ENCODE peak calls at places on chromosomes 4 and X, in nine cellular contexts. Y is Panc1, S is A549, Q is HCT116, A is HL-60, R is HepG2, J is GM12878, P is GM23338, B is K562. H is an unnamed sample.

GRCh38 chrX:9597361-9598035 is 132.6 kb downstream of the TBL1X start:
- DNase-seq in S (no peak), J (no peak), B (no peak), A (no peak), Y (no peak), Q (no peak), P (no peak), R (no peak), H (no peak)

GRCh38 chrX:54786972-54787371 is 11.1 kb downstream of the ITIH6 start:
- DNase-seq in P (peak), J (no peak), B (no peak), Y (no peak), S (peak), Q (no peak), R (no peak), A (no peak), H (no peak)

GRCh38 chr4:27184508-27185155 is 324.0 kb downstream of the STIM2 start:
- DNase-seq in P (no peak), A (no peak), Q (no peak), J (no peak), B (no peak), S (no peak), Y (no peak), R (no peak), H (no peak)

GRCh38 chrX:319579-320125 is 1.1 kb upstream of the GTPBP6 start:
- DNase-seq in J (no peak), S (no peak), B (no peak), Y (no peak), A (no peak), P (no peak), R (no peak), Q (no peak), H (no peak)

GRCh38 chr4:80173387-80173786 is 23.9 kb upstream of the PRDM8 start:
- DNase-seq in B (no peak), Y (no peak), J (no peak), R (no peak), P (no peak), A (no peak), S (no peak), Q (no peak), H (no peak)

GRCh38 chr4:157013656-157014055 is 42.1 kb upstream of the PDGFC start:
- DNase-seq in A (no peak), J (no peak), P (no peak), Q (no peak), S (no peak), R (no peak), Y (no peak), B (no peak), H (no peak)

GRCh38 chrX:49880668-49881067 is 1.4 kb downstream of the USP27X start:
- DNase-seq in P (no peak), B (no peak), Y (no peak), S (no peak), Q (no peak), R (no peak), J (no peak), A (no peak), H (no peak)

GRCh38 chr4:143700420-143701352 is at the start of gene FREM3:
- DNase-seq in Q (no peak), P (peak), R (no peak), S (no peak), J (no peak), B (no peak), A (no peak), Y (no peak), H (peak)

GRCh38 chr4:6029254-6029653 is 11.0 kb upstream of the C4orf50 start:
- DNase-seq in A (no peak), Q (no peak), Y (no peak), J (no peak), P (peak), R (no peak), S (no peak), B (no peak), H (no peak)

GRCh38 chr4:162117051-162117450 is 46.7 kb downstream of the FSTL5 start:
- DNase-seq in A (no peak), B (no peak), R (no peak), Y (no peak), S (no peak), J (no peak), P (no peak), Q (no peak), H (no peak)

GRCh38 chrX:113929004-113929403 is 654.9 kb upstream of the HTR2C start:
- DNase-seq in Q (peak), J (no peak), B (peak), A (peak), Y (peak), R (peak), S (peak), P (peak), H (peak)

GRCh38 chr4:79065262-79065661 is 126.0 kb upstream of the PAQR3 start:
- DNase-seq in B (no peak), A (no peak), Y (no peak), R (no peak), S (no peak), P (no peak), J (no peak), Q (no peak), H (no peak)

GRCh38 chr4:158906073-158906472 is 137.2 kb downstream of the FNIP2 start:
- DNase-seq in Q (no peak), J (peak), Y (no peak), A (peak), S (no peak), B (no peak), R (no peak), P (no peak), H (no peak)

GRCh38 chr4:34258176-34258575 is 1986.1 kb downstream of the ARAP2 start:
- DNase-seq in Y (no peak), R (no peak), P (no peak), J (no peak), Q (no peak), S (no peak), B (no peak), A (no peak), H (no peak)
- TF ChIP-seq REST in Y (no peak), R (no peak), P (no peak), J (no peak), Q (no peak), S (no peak), B (no peak), A (no peak), H (no peak)

DNA sequence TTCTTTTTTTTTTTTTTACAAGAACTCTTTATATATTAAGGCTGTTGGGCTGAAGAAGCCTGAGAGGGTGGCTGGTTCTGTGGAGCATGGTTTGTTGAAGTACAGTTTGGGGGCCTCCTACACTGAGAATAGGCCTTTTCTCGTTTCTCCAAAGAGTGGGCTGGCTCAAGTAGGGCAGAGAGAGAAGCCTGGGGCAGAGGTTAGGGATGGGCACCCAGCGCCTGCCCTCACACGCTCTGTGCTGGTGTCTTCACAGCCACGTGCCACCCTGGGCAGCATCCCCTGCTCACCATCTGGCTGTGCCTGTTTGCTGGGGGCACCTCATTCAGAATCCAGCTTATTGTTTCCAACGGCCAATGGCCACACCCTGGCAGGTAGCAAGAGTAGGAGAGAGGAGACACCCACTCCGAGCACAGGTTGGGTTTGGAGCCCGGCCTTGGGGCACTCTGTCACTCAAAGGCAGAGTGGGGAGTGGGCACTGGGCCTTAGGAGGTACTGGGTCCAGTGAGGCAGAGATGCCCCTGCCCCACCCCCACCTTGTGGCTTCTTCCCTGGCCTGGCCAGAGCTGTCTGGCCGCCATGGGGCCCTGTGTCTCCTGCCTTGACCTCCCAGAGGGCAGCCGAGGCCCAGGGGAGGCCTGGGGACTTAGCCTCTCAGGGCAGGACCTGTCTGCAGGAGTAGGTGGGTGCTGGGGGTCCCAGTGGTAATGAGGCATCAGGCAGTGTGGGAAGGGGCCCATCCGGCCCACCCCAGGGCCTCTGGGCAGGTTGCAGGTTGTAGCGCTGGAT is 2.9 kb downstream of the MSANTD1 start:
- DNase-seq in S (no peak), P (no peak), Y (no peak), R (no peak), Q (no peak), A (no peak), B (no peak), J (no peak), H (no peak)
- TF ChIP-seq REST in S (no peak), P (no peak), Y (no peak), R (no peak), Q (no peak), A (no peak), B (no peak), J (no peak), H (no peak)

GRCh38 chr4:168877779-168878491 is 132.1 kb downstream of the CBR4 start:
- DNase-seq in J (no peak), Y (no peak), P (peak), S (no peak), R (no peak), A (no peak), B (no peak), Q (no peak), H (peak)
- TF ChIP-seq REST in J (no peak), Y (no peak), P (no peak), S (no peak), R (no peak), A (no peak), B (no peak), Q (no peak), H (no peak)

GRCh38 chr4:2186133-2186864 is 55.6 kb downstream of the HAUS3 start:
- DNase-seq in B (no peak), Q (peak), S (peak), R (peak), P (peak), Y (no peak), J (no peak), A (no peak), H (no peak)
- TF ChIP-seq REST in B (no peak), Q (no peak), S (no peak), R (no peak), P (no peak), Y (no peak), J (no peak), A (no peak), H (no peak)

GRCh38 chrX:15146515-15146914 is 123.4 kb downstream of the ASB9 start:
- DNase-seq in R (no peak), P (peak), S (peak), A (no peak), J (no peak), Q (no peak), B (peak), Y (no peak), H (peak)
- TF ChIP-seq REST in R (no peak), P (no peak), S (no peak), A (no peak), J (no peak), Q (no peak), B (no peak), Y (no peak), H (no peak)